ENCODE peak calls at places on chromosomes 2 and 18, in five cellular contexts. E is fibroblast of mammary gland, W is naive B cell, Q is neural crest cell, Y is kidney. D is an unnamed sample.

GRCh38 chr2:207764096-207764630 is 5.5 kb downstream of the FZD5 start:
- DNase-seq in E (no peak), W (no peak), Q (no peak), Y (no peak), D (no peak)

GRCh38 chr18:48990497-48991298 is 39.9 kb upstream of the SMAD7 start:
- DNase-seq in W (no peak), Y (peak; percentile 80), E (peak; percentile 71), Q (no peak), D (peak; percentile 92)

GRCh38 chr2:212843409-212844199 is 305.0 kb upstream of the ERBB4 start:
- DNase-seq in W (no peak), E (peak; percentile 91), Y (no peak), Q (no peak), D (peak; percentile 93)

GRCh38 chr2:3624059-3624794 is 29.3 kb downstream of the COLEC11 start:
- DNase-seq in W (no peak), Y (peak; percentile 15), Q (no peak), E (no peak), D (no peak)

GRCh38 chr2:223019987-223020717 is 31.8 kb upstream of the KCNE4 start:
- DNase-seq in E (no peak), Q (no peak), W (no peak), Y (no peak), D (no peak)

GRCh38 chr18:59952283-59953007 is 52.6 kb downstream of the PMAIP1 start:
- DNase-seq in Q (no peak), W (no peak), Y (no peak), E (no peak), D (no peak)

GRCh38 chr2:216532562-216532961 is 33.9 kb downstream of the RPL37A start:
- DNase-seq in E (no peak), Q (no peak), Y (no peak), W (no peak), D (no peak)

GRCh38 chr18:79598046-79598884 is 81.3 kb upstream of the CTDP1 start:
- DNase-seq in Y (peak; percentile 40), Q (no peak), E (no peak), W (no peak), D (no peak)

GRCh38 chr18:48442761-48443160 is 33.6 kb upstream of the ZBTB7C start:
- DNase-seq in Q (no peak), W (no peak), E (peak; percentile 53), Y (no peak), D (peak; percentile 71)

GRCh38 chr2:240992572-240993291 is 5.7 kb upstream of the SNED1 start:
- DNase-seq in E (no peak), W (no peak), Q (no peak), Y (peak; percentile 67), D (no peak)

GRCh38 chr18:13183790-13184189 is 34.8 kb upstream of the LDLRAD4 start:
- DNase-seq in E (no peak), Y (no peak), W (no peak), Q (no peak), D (no peak)

GRCh38 chr18:63518178-63519012 is 23.8 kb upstream of the SERPINB12 start:
- DNase-seq in Y (no peak), E (peak; percentile 78), Q (peak; percentile 62), W (peak; percentile 43), D (peak; percentile 85)

GRCh38 chr2:143241403-143242088 is 112.3 kb downstream of the ARHGAP15 start:
- DNase-seq in Y (no peak), E (no peak), Q (no peak), W (no peak), D (no peak)

GRCh38 chr2:226903179-226903578 is 67.3 kb downstream of the RHBDD1 start:
- DNase-seq in W (no peak), Q (no peak), E (peak; percentile 91), Y (no peak), D (peak; percentile 94)

GRCh38 chr2:151049746-151050145 is 211.9 kb downstream of the RBM43 start:
- DNase-seq in W (no peak), E (peak; percentile 60), Y (no peak), Q (no peak), D (peak; percentile 71)

GRCh38 chr2:88600038-88600465 is 27.2 kb downstream of the EIF2AK3 start:
- DNase-seq in Y (no peak), W (peak; percentile 88), Q (no peak), E (peak; percentile 98), D (peak; percentile 94)